ENCODE peak calls at places on chromosomes 6 and 20, in nine cellular contexts. One of them, this sample, is unnamed.
A peak's percentile ranks its signal among the peaks of the same experiment; 100 is the strongest.

GRCh38 chr6:116369540-116370327 is 1.0 kb upstream of the DSE start:
- DNase-seq in CD4-positive, CD25-positive, alpha-beta regulatory T cell: no peak
- DNase-seq in mesendoderm: no peak
- DNase-seq in Caco-2: no peak
- DNase-seq in mesenchymal stem cell: no peak
- DNase-seq in mucosa of descending colon: no peak
- DNase-seq in GM23248: no peak
- DNase-seq in small intestine: no peak
- DNase-seq in lung: no peak
- DNase-seq in this sample: peak; percentile 45

GRCh38 chr6:16683524-16684194 is 77.6 kb downstream of the ATXN1 start:
- DNase-seq in mesendoderm: no peak
- DNase-seq in GM23248: peak; percentile 82
- DNase-seq in lung: peak; percentile 48
- DNase-seq in Caco-2: no peak
- DNase-seq in mucosa of descending colon: no peak
- DNase-seq in CD4-positive, CD25-positive, alpha-beta regulatory T cell: no peak
- DNase-seq in small intestine: peak; percentile 63
- DNase-seq in mesenchymal stem cell: peak; percentile 76
- DNase-seq in this sample: no peak

GRCh38 chr6:95248501-95248900 is 328.8 kb upstream of the MANEA start:
- DNase-seq in Caco-2: no peak
- DNase-seq in GM23248: no peak
- DNase-seq in mesenchymal stem cell: no peak
- DNase-seq in lung: no peak
- DNase-seq in mesendoderm: no peak
- DNase-seq in small intestine: no peak
- DNase-seq in mucosa of descending colon: no peak
- DNase-seq in CD4-positive, CD25-positive, alpha-beta regulatory T cell: no peak
- DNase-seq in this sample: no peak

GRCh38 chr6:45678063-45678620 is 300.4 kb upstream of the SUPT3H start:
- DNase-seq in Caco-2: no peak
- DNase-seq in GM23248: no peak
- DNase-seq in small intestine: no peak
- DNase-seq in lung: no peak
- DNase-seq in mesendoderm: no peak
- DNase-seq in mucosa of descending colon: no peak
- DNase-seq in mesenchymal stem cell: no peak
- DNase-seq in CD4-positive, CD25-positive, alpha-beta regulatory T cell: no peak
- DNase-seq in this sample: peak; percentile 67

GRCh38 chr6:109379706-109380105 is 2.6 kb downstream of the CD164 start:
- DNase-seq in mesenchymal stem cell: no peak
- DNase-seq in GM23248: peak; percentile 61
- DNase-seq in Caco-2: no peak
- DNase-seq in CD4-positive, CD25-positive, alpha-beta regulatory T cell: no peak
- DNase-seq in mucosa of descending colon: no peak
- DNase-seq in mesendoderm: no peak
- DNase-seq in small intestine: no peak
- DNase-seq in lung: no peak
- DNase-seq in this sample: peak; percentile 88

GRCh38 chr6:47188588-47189021 is 121.1 kb downstream of the TNFRSF21 start:
- DNase-seq in lung: peak; percentile 39
- DNase-seq in mucosa of descending colon: peak; percentile 46
- DNase-seq in CD4-positive, CD25-positive, alpha-beta regulatory T cell: no peak
- DNase-seq in mesenchymal stem cell: peak; percentile 65
- DNase-seq in mesendoderm: peak; percentile 90
- DNase-seq in small intestine: peak; percentile 95
- DNase-seq in GM23248: peak; percentile 71
- DNase-seq in Caco-2: peak; percentile 82
- DNase-seq in this sample: no peak

GRCh38 chr6:21826031-21826430 is 232.5 kb downstream of the SOX4 start:
- DNase-seq in mesenchymal stem cell: peak; percentile 53
- DNase-seq in small intestine: no peak
- DNase-seq in CD4-positive, CD25-positive, alpha-beta regulatory T cell: no peak
- DNase-seq in lung: no peak
- DNase-seq in mesendoderm: peak; percentile 93
- DNase-seq in Caco-2: peak; percentile 65
- DNase-seq in GM23248: peak; percentile 19
- DNase-seq in mucosa of descending colon: no peak
- DNase-seq in this sample: no peak

GRCh38 chr6:43170452-43171283 is at the start of gene SRF:
- DNase-seq in Caco-2: peak; percentile 99
- DNase-seq in mesenchymal stem cell: peak; percentile 100
- DNase-seq in lung: peak; percentile 100
- DNase-seq in mucosa of descending colon: peak; percentile 99
- DNase-seq in small intestine: peak; percentile 100
- DNase-seq in mesendoderm: peak; percentile 100
- DNase-seq in CD4-positive, CD25-positive, alpha-beta regulatory T cell: peak; percentile 99
- DNase-seq in GM23248: peak; percentile 100
- DNase-seq in this sample: peak; percentile 95

GRCh38 chr20:63321148-63321831 is 28.3 kb downstream of the COL20A1 start:
- DNase-seq in GM23248: peak; percentile 77
- DNase-seq in lung: no peak
- DNase-seq in mucosa of descending colon: peak; percentile 21
- DNase-seq in CD4-positive, CD25-positive, alpha-beta regulatory T cell: no peak
- DNase-seq in mesenchymal stem cell: no peak
- DNase-seq in small intestine: no peak
- DNase-seq in mesendoderm: no peak
- DNase-seq in Caco-2: no peak
- DNase-seq in this sample: no peak

GRCh38 chr20:4190792-4191519 is 175.6 kb upstream of the RNF24 start:
- DNase-seq in lung: no peak
- DNase-seq in mesendoderm: no peak
- DNase-seq in mucosa of descending colon: no peak
- DNase-seq in mesenchymal stem cell: no peak
- DNase-seq in GM23248: no peak
- DNase-seq in CD4-positive, CD25-positive, alpha-beta regulatory T cell: no peak
- DNase-seq in small intestine: no peak
- DNase-seq in Caco-2: no peak
- DNase-seq in this sample: no peak

GRCh38 chr6:90000864-90001731 is 106.8 kb downstream of the GJA10 start:
- DNase-seq in mesendoderm: no peak
- DNase-seq in GM23248: peak; percentile 37
- DNase-seq in CD4-positive, CD25-positive, alpha-beta regulatory T cell: no peak
- DNase-seq in mucosa of descending colon: no peak
- DNase-seq in Caco-2: no peak
- DNase-seq in mesenchymal stem cell: no peak
- DNase-seq in small intestine: peak; percentile 27
- DNase-seq in lung: no peak
- DNase-seq in this sample: no peak

GRCh38 chr20:12331236-12331635 is 413.5 kb downstream of the BTBD3 start:
- DNase-seq in GM23248: no peak
- DNase-seq in mucosa of descending colon: no peak
- DNase-seq in small intestine: no peak
- DNase-seq in Caco-2: no peak
- DNase-seq in lung: no peak
- DNase-seq in mesendoderm: no peak
- DNase-seq in CD4-positive, CD25-positive, alpha-beta regulatory T cell: no peak
- DNase-seq in mesenchymal stem cell: no peak
- DNase-seq in this sample: no peak

GRCh38 chr6:77548662-77549366 is 85.5 kb upstream of the HTR1B start:
- DNase-seq in small intestine: no peak
- DNase-seq in Caco-2: no peak
- DNase-seq in mesenchymal stem cell: no peak
- DNase-seq in mesendoderm: no peak
- DNase-seq in lung: no peak
- DNase-seq in CD4-positive, CD25-positive, alpha-beta regulatory T cell: no peak
- DNase-seq in mucosa of descending colon: no peak
- DNase-seq in GM23248: no peak
- DNase-seq in this sample: no peak

GRCh38 chr6:77548190-77548589 is 84.9 kb upstream of the HTR1B start:
- DNase-seq in GM23248: no peak
- DNase-seq in mesendoderm: no peak
- DNase-seq in small intestine: no peak
- DNase-seq in CD4-positive, CD25-positive, alpha-beta regulatory T cell: no peak
- DNase-seq in mucosa of descending colon: no peak
- DNase-seq in lung: no peak
- DNase-seq in Caco-2: no peak
- DNase-seq in mesenchymal stem cell: no peak
- DNase-seq in this sample: peak; percentile 21

DNA sequence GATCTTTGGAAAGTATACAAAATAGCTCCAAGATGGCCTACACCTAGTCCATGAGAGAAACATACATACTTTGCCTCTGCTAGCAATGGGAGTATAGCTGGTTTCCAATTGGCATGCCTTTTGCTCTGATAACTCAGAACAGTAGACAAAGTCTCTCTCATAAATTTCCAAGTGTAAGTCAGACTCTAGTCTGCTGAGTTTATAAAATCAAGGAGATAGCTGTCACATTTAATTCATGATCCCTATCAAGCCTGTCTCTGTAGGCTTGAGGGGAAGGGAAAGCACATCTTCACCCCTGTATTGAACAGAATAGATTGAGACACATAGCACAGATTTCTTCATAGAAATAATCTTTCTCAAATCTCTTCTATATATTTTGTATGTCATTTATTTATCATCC is 87.8 kb upstream of the HTR1B start:
- DNase-seq in lung: no peak
- DNase-seq in small intestine: no peak
- DNase-seq in mucosa of descending colon: no peak
- DNase-seq in mesendoderm: no peak
- DNase-seq in CD4-positive, CD25-positive, alpha-beta regulatory T cell: no peak
- DNase-seq in GM23248: no peak
- DNase-seq in mesenchymal stem cell: no peak
- DNase-seq in Caco-2: no peak
- DNase-seq in this sample: no peak
- H3K4me1 ChIP-seq in lung: no peaks in the 10 kb centered on the region
- H3K4me1 ChIP-seq in small intestine: no peaks in the 10 kb centered on the region
- H3K4me1 ChIP-seq in mucosa of descending colon: no peaks in the 10 kb centered on the region
- H3K4me1 ChIP-seq in mesendoderm: no peaks in the 10 kb centered on the region
- H3K4me1 ChIP-seq in CD4-positive, CD25-positive, alpha-beta regulatory T cell: no peaks in the 10 kb centered on the region
- H3K4me1 ChIP-seq in GM23248: no peaks in the 10 kb centered on the region
- H3K4me1 ChIP-seq in mesenchymal stem cell: no peaks in the 10 kb centered on the region
- H3K4me1 ChIP-seq in Caco-2: no peaks in the 10 kb centered on the region
- H3K4me1 ChIP-seq in this sample: no peaks in the 10 kb centered on the region

GRCh38 chr20:50919567-50919966 is 11.7 kb downstream of the ADNP start:
- DNase-seq in mesenchymal stem cell: peak; percentile 74
- DNase-seq in CD4-positive, CD25-positive, alpha-beta regulatory T cell: no peak
- DNase-seq in small intestine: peak; percentile 29
- DNase-seq in mucosa of descending colon: no peak
- DNase-seq in lung: peak; percentile 62
- DNase-seq in Caco-2: no peak
- DNase-seq in GM23248: peak; percentile 89
- DNase-seq in mesendoderm: no peak
- DNase-seq in this sample: no peak

GRCh38 chr20:50921055-50921454 is 10.2 kb downstream of the ADNP start:
- DNase-seq in mesendoderm: no peak
- DNase-seq in mucosa of descending colon: no peak
- DNase-seq in CD4-positive, CD25-positive, alpha-beta regulatory T cell: no peak
- DNase-seq in mesenchymal stem cell: no peak
- DNase-seq in small intestine: no peak
- DNase-seq in GM23248: peak; percentile 76
- DNase-seq in Caco-2: no peak
- DNase-seq in lung: no peak
- DNase-seq in this sample: no peak

GRCh38 chr20:50916257-50916656 is 15.0 kb downstream of the ADNP start:
- DNase-seq in Caco-2: peak; percentile 81
- DNase-seq in mucosa of descending colon: no peak
- DNase-seq in small intestine: peak; percentile 73
- DNase-seq in CD4-positive, CD25-positive, alpha-beta regulatory T cell: no peak
- DNase-seq in GM23248: peak; percentile 59
- DNase-seq in lung: no peak
- DNase-seq in mesendoderm: peak; percentile 83
- DNase-seq in mesenchymal stem cell: peak; percentile 88
- DNase-seq in this sample: no peak

GRCh38 chr20:50916934-50917333 is 14.3 kb downstream of the ADNP start:
- DNase-seq in mucosa of descending colon: no peak
- DNase-seq in mesendoderm: no peak
- DNase-seq in GM23248: no peak
- DNase-seq in small intestine: no peak
- DNase-seq in lung: no peak
- DNase-seq in CD4-positive, CD25-positive, alpha-beta regulatory T cell: no peak
- DNase-seq in mesenchymal stem cell: no peak
- DNase-seq in Caco-2: no peak
- DNase-seq in this sample: no peak

GRCh38 chr20:50918403-50918802 is 12.8 kb downstream of the ADNP start:
- DNase-seq in GM23248: peak; percentile 75
- DNase-seq in small intestine: no peak
- DNase-seq in mesenchymal stem cell: no peak
- DNase-seq in mesendoderm: no peak
- DNase-seq in mucosa of descending colon: no peak
- DNase-seq in CD4-positive, CD25-positive, alpha-beta regulatory T cell: no peak
- DNase-seq in lung: no peak
- DNase-seq in Caco-2: no peak
- DNase-seq in this sample: peak; percentile 38
- H3K4me1 ChIP-seq in GM23248: peaks cover 77% of the 10 kb centered on the region
- H3K4me1 ChIP-seq in small intestine: peaks cover 23% of the 10 kb centered on the region
- H3K4me1 ChIP-seq in mesenchymal stem cell: peaks cover 13% of the 10 kb centered on the region
- H3K4me1 ChIP-seq in mesendoderm: no peaks in the 10 kb centered on the region
- H3K4me1 ChIP-seq in mucosa of descending colon: peaks cover 34% of the 10 kb centered on the region
- H3K4me1 ChIP-seq in CD4-positive, CD25-positive, alpha-beta regulatory T cell: peaks cover 63% of the 10 kb centered on the region
- H3K4me1 ChIP-seq in lung: peaks cover 44% of the 10 kb centered on the region
- H3K4me1 ChIP-seq in Caco-2: peaks cover 39% of the 10 kb centered on the region
- H3K4me1 ChIP-seq in this sample: peaks cover 65% of the 10 kb centered on the region

DNA sequence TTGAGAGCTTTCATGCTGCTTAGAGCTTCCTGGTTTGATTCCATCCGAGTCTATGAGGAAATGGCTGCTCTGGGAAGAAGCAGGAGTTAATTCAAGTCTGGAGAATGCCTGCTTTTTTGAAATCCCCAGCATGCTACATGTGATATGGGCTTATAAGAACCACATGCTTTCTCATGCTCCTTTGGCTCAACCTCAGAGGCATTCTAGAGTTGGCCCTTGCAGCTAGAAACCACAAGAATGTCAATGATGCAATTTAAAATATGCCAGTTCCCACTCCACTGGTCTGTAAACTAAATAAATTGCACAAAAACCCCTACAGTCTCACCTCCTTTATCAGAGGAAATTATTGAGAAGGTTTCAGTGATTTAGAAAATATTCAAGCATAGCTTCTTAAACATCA is 143.0 kb upstream of the OLIG3 start:
- DNase-seq in mucosa of descending colon: no peak
- DNase-seq in small intestine: no peak
- DNase-seq in mesendoderm: peak; percentile 68
- DNase-seq in CD4-positive, CD25-positive, alpha-beta regulatory T cell: no peak
- DNase-seq in mesenchymal stem cell: peak; percentile 95
- DNase-seq in Caco-2: no peak
- DNase-seq in lung: peak; percentile 71
- DNase-seq in GM23248: peak; percentile 92
- DNase-seq in this sample: peak; percentile 55
- H3K4me1 ChIP-seq in mucosa of descending colon: peaks cover 3% of the 10 kb centered on the region
- H3K4me1 ChIP-seq in small intestine: no peaks in the 10 kb centered on the region
- H3K4me1 ChIP-seq in mesendoderm: no peaks in the 10 kb centered on the region
- H3K4me1 ChIP-seq in CD4-positive, CD25-positive, alpha-beta regulatory T cell: peaks cover 3% of the 10 kb centered on the region
- H3K4me1 ChIP-seq in mesenchymal stem cell: no peaks in the 10 kb centered on the region
- H3K4me1 ChIP-seq in Caco-2: peaks cover 15% of the 10 kb centered on the region
- H3K4me1 ChIP-seq in lung: no peaks in the 10 kb centered on the region
- H3K4me1 ChIP-seq in GM23248: peaks cover 9% of the 10 kb centered on the region
- H3K4me1 ChIP-seq in this sample: peaks cover 15% of the 10 kb centered on the region

GRCh38 chr20:50398471-50399002 is 111.6 kb upstream of the PTPN1 start:
- DNase-seq in GM23248: no peak
- DNase-seq in mesendoderm: no peak
- DNase-seq in lung: no peak
- DNase-seq in small intestine: no peak
- DNase-seq in mucosa of descending colon: no peak
- DNase-seq in Caco-2: no peak
- DNase-seq in CD4-positive, CD25-positive, alpha-beta regulatory T cell: no peak
- DNase-seq in mesenchymal stem cell: no peak
- DNase-seq in this sample: no peak
- H3K4me1 ChIP-seq in GM23248: peaks cover 17% of the 10 kb centered on the region
- H3K4me1 ChIP-seq in mesendoderm: no peaks in the 10 kb centered on the region
- H3K4me1 ChIP-seq in lung: no peaks in the 10 kb centered on the region
- H3K4me1 ChIP-seq in small intestine: no peaks in the 10 kb centered on the region
- H3K4me1 ChIP-seq in mucosa of descending colon: peaks cover 14% of the 10 kb centered on the region
- H3K4me1 ChIP-seq in Caco-2: peaks cover 30% of the 10 kb centered on the region
- H3K4me1 ChIP-seq in CD4-positive, CD25-positive, alpha-beta regulatory T cell: no peaks in the 10 kb centered on the region
- H3K4me1 ChIP-seq in mesenchymal stem cell: peaks cover 25% of the 10 kb centered on the region
- H3K4me1 ChIP-seq in this sample: peaks cover 25% of the 10 kb centered on the region